ENCODE peak calls at places on chromosomes 3 and 15, in five cellular contexts. A is activated T-helper 1 cell treated with Interleukin-2 at 50 U/mL for 16 hours, S is COR-L47, O is uterus, W is RCC 7860. E is an unnamed sample.

GRCh38 chr3:22361465-22361864 is 610.5 kb upstream of the ZNF385D start:
- DNase-seq in A (no peak), O (no peak), W (no peak), S (no peak), E (no peak)

GRCh38 chr3:147937891-147938290 is 528.7 kb downstream of the ZIC1 start:
- DNase-seq in A (no peak), O (no peak), S (no peak), W (no peak), E (no peak)

GRCh38 chr3:1987983-1988382 is 110.7 kb upstream of the CNTN4 start:
- DNase-seq in S (no peak), A (no peak), O (no peak), W (no peak), E (peak)

GRCh38 chr3:114071786-114072185 is 15.2 kb downstream of the QTRT2 start:
- DNase-seq in A (no peak), W (no peak), S (no peak), O (no peak), E (no peak)

GRCh38 chr15:27977656-27978055 is 121.5 kb downstream of the OCA2 start:
- DNase-seq in W (no peak), S (no peak), O (no peak), A (no peak), E (no peak)

GRCh38 chr3:157142315-157142714 is 17.6 kb downstream of the CCNL1 start:
- DNase-seq in A (no peak), W (no peak), S (peak), O (no peak), E (no peak)

GRCh38 chr3:124456506-124456905 is 273.7 kb upstream of the UMPS start:
- DNase-seq in O (no peak), W (no peak), A (no peak), S (no peak), E (no peak)

GRCh38 chr3:48997714-48998637 is 7.9 kb downstream of the P4HTM start:
- DNase-seq in W (no peak), S (peak), A (no peak), O (no peak), E (no peak)

GRCh38 chr15:65935391-65935790 is 66.1 kb downstream of the RAB11A start:
- DNase-seq in O (no peak), A (no peak), S (no peak), W (no peak), E (no peak)

GRCh38 chr3:171951597-171951996 is 87.8 kb upstream of the FNDC3B start:
- DNase-seq in O (no peak), W (no peak), S (no peak), A (no peak), E (no peak)